ENCODE peak calls at places on chromosomes 4 and X, in four cellular contexts. S, G, C and J are unnamed samples.

GRCh38 chr4:76232681-76233080 is 18.8 kb upstream of the FAM47E start:
- DNase-seq in S (no peak), G (no peak), C (no peak), J (no peak)

GRCh38 chrX:21638311-21638710 is 19.8 kb downstream of the KLHL34 start:
- DNase-seq in S (no peak), G (no peak), C (no peak), J (no peak)

GRCh38 chr4:52577285-52577968 is 81.7 kb downstream of the USP46 start:
- DNase-seq in S (no peak), G (no peak), C (no peak), J (no peak)

GRCh38 chr4:158809611-158810486 is 41.0 kb downstream of the FNIP2 start:
- DNase-seq in S (no peak), G (no peak), C (peak), J (no peak)

GRCh38 chrX:137034508-137034872 is 695 bp upstream of the GPR101 start:
- DNase-seq in S (no peak), G (no peak), C (no peak), J (no peak)

GRCh38 chrX:3788494-3789233 is 75.2 kb upstream of the PRKX start:
- DNase-seq in S (no peak), G (no peak), C (no peak), J (no peak)

GRCh38 chrX:27555514-27555913 is 34.6 kb upstream of the DCAF8L2 start:
- DNase-seq in S (no peak), G (no peak), C (peak), J (peak)

GRCh38 chr4:119490335-119490734 is 138.3 kb downstream of the PDE5A start:
- DNase-seq in S (no peak), G (no peak), C (no peak), J (no peak)

GRCh38 chrX:10137516-10137915 is 19.3 kb upstream of the CLCN4 start:
- DNase-seq in S (no peak), G (no peak), C (no peak), J (no peak)

GRCh38 chrX:2710041-2710471 is 19.0 kb downstream of the CD99 start:
- DNase-seq in S (peak), G (no peak), C (peak), J (no peak)

GRCh38 chr4:15303052-15303641 is 124.7 kb upstream of the C1QTNF7 start:
- DNase-seq in S (no peak), G (no peak), C (no peak), J (no peak)